ENCODE peak calls at places on chromosome 6, in eight cellular contexts. G is heart right ventricle, F is ovary, M is glutamatergic neuron, N is lung, A is neural crest cell, R is cardiac muscle cell, H is GM20000. P is an unnamed sample.

GRCh38 chr6:125748534-125749111 is 809 bp upstream of the HEY2 start:
- DNase-seq in G (no peak), F (no peak), M (no peak), N (no peak), A (peak; percentile 20), R (peak; percentile 35), H (no peak), P (no peak)

GRCh38 chr6:84583784-84584183 is 180.6 kb downstream of the TBX18 start:
- DNase-seq in G (no peak), F (no peak), M (no peak), N (no peak), A (no peak), R (peak; percentile 8), H (no peak), P (no peak)

GRCh38 chr6:142913511-142914047 is 31.4 kb downstream of the HIVEP2 start:
- DNase-seq in G (no peak), F (no peak), M (no peak), N (no peak), A (no peak), R (no peak), H (peak; percentile 78), P (peak; percentile 88)

GRCh38 chr6:160421854-160422253 is 73.7 kb downstream of the SLC22A3 start:
- DNase-seq in G (peak; percentile 56), F (peak; percentile 84), M (no peak), N (no peak), A (no peak), R (no peak), H (no peak), P (no peak)

GRCh38 chr6:142355481-142356174 is 53.8 kb downstream of the ADGRG6 start:
- DNase-seq in G (no peak), F (no peak), M (no peak), N (no peak), A (no peak), R (no peak), H (no peak), P (no peak)

GRCh38 chr6:98576811-98577210 is 257.6 kb upstream of the POU3F2 start:
- DNase-seq in G (no peak), F (no peak), M (no peak), N (no peak), A (no peak), R (no peak), H (no peak), P (no peak)

GRCh38 chr6:140440223-140440810 is 1065.9 kb upstream of the CITED2 start:
- DNase-seq in G (no peak), F (no peak), M (no peak), N (no peak), A (no peak), R (no peak), H (no peak), P (no peak)

GRCh38 chr6:122184260-122184934 is 215.1 kb upstream of the HSF2 start:
- DNase-seq in G (no peak), F (no peak), M (no peak), N (no peak), A (no peak), R (peak; percentile 23), H (no peak), P (no peak)

GRCh38 chr6:17855381-17855780 is 132.1 kb downstream of the KIF13A start:
- DNase-seq in G (no peak), F (no peak), M (no peak), N (no peak), A (no peak), R (no peak), H (no peak), P (no peak)

GRCh38 chr6:17861361-17861760 is 126.1 kb downstream of the KIF13A start:
- DNase-seq in G (no peak), F (no peak), M (no peak), N (no peak), A (no peak), R (no peak), H (no peak), P (no peak)

GRCh38 chr6:17859846-17860245 is 127.6 kb downstream of the KIF13A start:
- DNase-seq in G (no peak), F (no peak), M (no peak), N (no peak), A (no peak), R (no peak), H (no peak), P (no peak)

GRCh38 chr6:17853533-17853932 is 133.9 kb downstream of the KIF13A start:
- DNase-seq in G (no peak), F (no peak), M (no peak), N (no peak), A (no peak), R (no peak), H (no peak), P (no peak)

DNA sequence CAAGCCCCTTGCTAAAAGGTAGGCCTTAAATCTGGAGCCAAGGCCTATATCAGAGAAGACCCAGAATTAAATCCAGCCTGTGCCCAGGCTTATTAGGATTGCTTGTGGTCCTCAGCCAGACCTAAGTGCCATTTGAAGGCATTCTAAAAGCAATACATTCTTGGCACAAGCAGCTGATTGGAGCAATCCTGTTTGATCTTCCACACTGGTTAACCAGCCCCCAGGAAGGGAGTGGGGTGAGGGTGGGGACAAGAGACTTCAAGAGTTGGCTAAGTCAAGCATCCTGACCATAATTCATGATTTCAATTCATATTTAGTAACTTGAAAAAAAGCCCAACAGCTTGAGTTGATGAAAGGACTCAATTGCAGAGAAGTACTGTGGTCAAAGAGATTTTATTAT is 128.9 kb downstream of the KIF13A start:
- DNase-seq in G (no peak), F (no peak), M (no peak), N (peak; percentile 51), A (no peak), R (no peak), H (no peak), P (no peak)
- TF ChIP-seq CTCF in G (no peak), F (no peak), M (no peak), N (no peak), A (no peak), R (no peak), H (no peak), P (no peak)

GRCh38 chr6:15048367-15048766 is 197.5 kb upstream of the JARID2 start:
- DNase-seq in G (no peak), F (no peak), M (no peak), N (no peak), A (no peak), R (no peak), H (peak; percentile 26), P (no peak)
- TF ChIP-seq CTCF in G (no peak), F (no peak), M (no peak), N (no peak), A (no peak), R (no peak), H (no peak), P (no peak)

DNA sequence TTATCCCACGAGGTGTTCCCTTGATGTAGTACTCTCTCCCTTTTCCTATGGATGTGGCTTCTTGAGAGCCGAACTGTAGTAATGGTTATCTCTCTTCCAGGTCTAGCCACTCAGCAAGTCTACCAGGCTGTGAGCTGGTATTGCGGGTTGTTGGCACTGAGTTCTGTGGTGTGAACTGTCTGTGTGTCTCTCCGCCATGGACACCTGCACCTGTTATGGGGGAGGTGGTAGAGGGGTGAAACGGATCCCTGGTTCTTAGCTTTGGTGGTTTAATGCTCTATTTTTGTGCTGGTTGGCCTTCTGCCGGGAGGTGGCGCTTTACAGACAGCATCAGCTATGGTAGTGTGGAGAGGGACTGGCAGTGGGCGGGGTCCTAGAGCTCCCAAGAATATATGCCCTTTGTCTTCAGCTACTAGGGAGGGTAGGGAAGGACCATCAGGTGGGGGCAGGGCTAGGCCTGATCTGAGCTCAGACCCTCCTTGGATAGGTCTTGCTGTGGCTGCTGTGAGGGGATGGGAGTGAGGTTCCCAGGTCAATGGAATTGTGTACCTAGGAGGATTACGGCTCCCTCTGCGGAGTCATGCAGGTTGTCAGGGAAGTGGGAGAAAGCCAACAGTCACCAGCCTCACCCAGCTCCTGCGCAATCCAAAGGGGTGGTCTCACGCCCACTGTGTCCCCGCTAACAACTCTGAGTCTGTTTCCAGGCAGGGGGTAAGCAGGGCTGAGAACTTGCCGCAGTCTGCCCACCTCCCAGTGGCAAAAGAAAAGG is 154.2 kb downstream of the CCDC170 start:
- DNase-seq in G (no peak), F (no peak), M (peak; percentile 67), N (no peak), A (peak; percentile 20), R (peak; percentile 46), H (no peak), P (no peak)
- TF ChIP-seq CTCF in G (peak; percentile 16), F (no peak), M (no peak), N (no peak), A (peak; percentile 42), R (peak; percentile 16), H (peak; percentile 24), P (peak; percentile 71)

DNA sequence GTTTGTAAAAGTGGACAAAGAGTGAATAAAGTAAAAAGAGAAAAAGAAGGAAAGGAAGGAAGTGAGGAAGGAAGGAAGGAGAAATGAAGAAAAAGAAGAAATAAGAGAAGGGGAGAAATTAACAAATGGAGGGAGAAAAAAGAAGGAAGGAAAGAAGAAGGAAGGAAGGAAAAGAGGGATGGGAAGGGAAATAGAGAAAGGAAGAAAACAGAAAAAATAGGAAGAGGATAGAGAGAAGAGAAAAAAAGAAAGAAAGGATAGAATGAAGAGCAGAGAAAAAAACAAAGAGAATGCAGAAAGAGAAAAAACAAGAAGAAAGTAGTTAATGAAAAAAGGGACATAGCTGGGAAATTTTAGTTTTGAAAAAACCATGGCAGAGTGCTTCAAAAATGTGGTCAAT is 361.8 kb downstream of the EPHA7 start:
- DNase-seq in G (no peak), F (no peak), M (no peak), N (no peak), A (no peak), R (no peak), H (no peak), P (no peak)
- TF ChIP-seq CTCF in G (no peak), F (no peak), M (no peak), N (no peak), A (no peak), R (no peak), H (no peak), P (no peak)

DNA sequence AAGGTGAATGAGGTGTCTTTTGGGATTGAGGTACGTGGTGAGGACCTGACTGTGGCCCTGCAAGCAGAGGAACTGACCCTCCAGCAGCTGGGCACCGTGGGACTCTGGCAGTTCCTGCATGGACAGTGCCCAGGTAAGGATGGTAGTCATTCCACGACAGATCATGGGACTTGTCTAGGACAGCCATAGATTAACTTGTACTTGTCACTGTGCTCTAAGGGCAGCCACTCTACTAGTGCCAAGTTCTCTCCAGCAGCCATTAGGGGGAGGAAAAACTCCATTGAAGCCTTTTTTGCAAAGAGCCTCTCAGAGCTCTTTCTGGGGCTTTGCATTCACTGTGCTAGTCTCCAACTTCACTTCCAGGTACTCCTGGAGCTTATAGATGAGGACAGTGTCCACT is 20.4 kb downstream of the TAF11 start:
- DNase-seq in G (no peak), F (no peak), M (no peak), N (no peak), A (no peak), R (peak; percentile 26), H (no peak), P (no peak)
- TF ChIP-seq CTCF in G (peak; percentile 37), F (no peak), M (no peak), N (no peak), A (no peak), R (no peak), H (no peak), P (no peak)

GRCh38 chr6:80523531-80523970 is 417.1 kb downstream of the BCKDHB start:
- DNase-seq in G (peak; percentile 7), F (peak; percentile 45), M (peak; percentile 50), N (no peak), A (no peak), R (peak; percentile 36), H (no peak), P (no peak)
- TF ChIP-seq CTCF in G (no peak), F (no peak), M (no peak), N (no peak), A (no peak), R (peak; percentile 35), H (no peak), P (no peak)